ENCODE peak calls at places on chromosomes 12 and 14, in ten cellular contexts. One of them, this sample, is unnamed. For H3K4me1, the result is how much of the 10 kb centered on the place peaks cover.

GRCh38 chr14:65260786-65261185 is 151.7 kb upstream of the FUT8 start:
- DNase-seq in stomach: no peak
- DNase-seq in cardiac muscle cell: peak
- DNase-seq in ovary: no peak
- DNase-seq in uterus: no peak
- DNase-seq in heart right ventricle: no peak
- DNase-seq in pancreas: no peak
- DNase-seq in tibial artery: no peak
- DNase-seq in GM23248: peak
- DNase-seq in mesendoderm: no peak
- DNase-seq in this sample: peak

GRCh38 chr14:80055912-80056801 is 155.1 kb downstream of the DIO2 start:
- DNase-seq in stomach: peak
- DNase-seq in cardiac muscle cell: peak
- DNase-seq in ovary: no peak
- DNase-seq in uterus: no peak
- DNase-seq in heart right ventricle: no peak
- DNase-seq in pancreas: peak
- DNase-seq in tibial artery: peak
- DNase-seq in GM23248: peak
- DNase-seq in mesendoderm: peak
- DNase-seq in this sample: peak

GRCh38 chr12:52849511-52849910 is 717 bp upstream of the KRT78 start:
- DNase-seq in stomach: no peak
- DNase-seq in cardiac muscle cell: no peak
- DNase-seq in ovary: no peak
- DNase-seq in uterus: no peak
- DNase-seq in heart right ventricle: no peak
- DNase-seq in pancreas: no peak
- DNase-seq in tibial artery: no peak
- DNase-seq in GM23248: no peak
- DNase-seq in mesendoderm: no peak
- DNase-seq in this sample: no peak

GRCh38 chr12:69779928-69780327 is 41.3 kb downstream of the RAB3IP start:
- DNase-seq in stomach: no peak
- DNase-seq in cardiac muscle cell: peak
- DNase-seq in ovary: no peak
- DNase-seq in uterus: no peak
- DNase-seq in heart right ventricle: no peak
- DNase-seq in pancreas: no peak
- DNase-seq in tibial artery: no peak
- DNase-seq in GM23248: peak
- DNase-seq in mesendoderm: peak
- DNase-seq in this sample: peak

GRCh38 chr14:50083467-50084337 is 32.7 kb downstream of the VCPKMT start:
- DNase-seq in stomach: no peak
- DNase-seq in cardiac muscle cell: no peak
- DNase-seq in ovary: no peak
- DNase-seq in uterus: no peak
- DNase-seq in heart right ventricle: no peak
- DNase-seq in pancreas: no peak
- DNase-seq in tibial artery: no peak
- DNase-seq in GM23248: no peak
- DNase-seq in mesendoderm: no peak
- DNase-seq in this sample: no peak

GRCh38 chr12:64413884-64414283 is 9.7 kb downstream of the XPOT start:
- DNase-seq in stomach: no peak
- DNase-seq in cardiac muscle cell: no peak
- DNase-seq in ovary: no peak
- DNase-seq in uterus: no peak
- DNase-seq in heart right ventricle: no peak
- DNase-seq in pancreas: no peak
- DNase-seq in tibial artery: no peak
- DNase-seq in GM23248: no peak
- DNase-seq in mesendoderm: no peak
- DNase-seq in this sample: no peak

GRCh38 chr12:109999983-110000505 is 814 bp downstream of the ANKRD13A start:
- DNase-seq in stomach: peak
- DNase-seq in cardiac muscle cell: peak
- DNase-seq in ovary: peak
- DNase-seq in uterus: no peak
- DNase-seq in heart right ventricle: no peak
- DNase-seq in pancreas: no peak
- DNase-seq in tibial artery: peak
- DNase-seq in GM23248: peak
- DNase-seq in mesendoderm: peak
- DNase-seq in this sample: peak

GRCh38 chr12:91133871-91134270 is 22.6 kb upstream of the LUM start:
- DNase-seq in stomach: no peak
- DNase-seq in cardiac muscle cell: peak
- DNase-seq in ovary: no peak
- DNase-seq in uterus: no peak
- DNase-seq in heart right ventricle: no peak
- DNase-seq in pancreas: no peak
- DNase-seq in tibial artery: no peak
- DNase-seq in GM23248: peak
- DNase-seq in mesendoderm: no peak
- DNase-seq in this sample: peak

GRCh38 chr14:23629831-23630396 is 6.2 kb upstream of the DHRS2 start:
- DNase-seq in stomach: no peak
- DNase-seq in cardiac muscle cell: no peak
- DNase-seq in ovary: no peak
- DNase-seq in uterus: no peak
- DNase-seq in heart right ventricle: no peak
- DNase-seq in pancreas: no peak
- DNase-seq in tibial artery: no peak
- DNase-seq in GM23248: no peak
- DNase-seq in mesendoderm: no peak
- DNase-seq in this sample: no peak

GRCh38 chr12:104490850-104491249 is 34.1 kb downstream of the CHST11 start:
- DNase-seq in stomach: no peak
- DNase-seq in cardiac muscle cell: no peak
- DNase-seq in ovary: no peak
- DNase-seq in uterus: no peak
- DNase-seq in heart right ventricle: no peak
- DNase-seq in pancreas: no peak
- DNase-seq in tibial artery: no peak
- DNase-seq in GM23248: no peak
- DNase-seq in mesendoderm: no peak
- DNase-seq in this sample: no peak

GRCh38 chr12:117540011-117540410 is 178.6 kb upstream of the NOS1 start:
- DNase-seq in stomach: no peak
- DNase-seq in cardiac muscle cell: no peak
- DNase-seq in ovary: no peak
- DNase-seq in uterus: no peak
- DNase-seq in heart right ventricle: no peak
- DNase-seq in pancreas: no peak
- DNase-seq in tibial artery: no peak
- DNase-seq in GM23248: no peak
- DNase-seq in mesendoderm: peak
- DNase-seq in this sample: no peak

GRCh38 chr12:49823951-49824350 is 4.3 kb downstream of the NCKAP5L start:
- DNase-seq in stomach: no peak
- DNase-seq in cardiac muscle cell: no peak
- DNase-seq in ovary: no peak
- DNase-seq in uterus: no peak
- DNase-seq in heart right ventricle: no peak
- DNase-seq in pancreas: no peak
- DNase-seq in tibial artery: no peak
- DNase-seq in GM23248: no peak
- DNase-seq in mesendoderm: no peak
- DNase-seq in this sample: no peak

GRCh38 chr12:128607606-128608005 is 216.2 kb downstream of the SLC15A4 start:
- DNase-seq in stomach: no peak
- DNase-seq in cardiac muscle cell: no peak
- DNase-seq in ovary: no peak
- DNase-seq in uterus: no peak
- DNase-seq in heart right ventricle: no peak
- DNase-seq in pancreas: no peak
- DNase-seq in tibial artery: no peak
- DNase-seq in GM23248: no peak
- DNase-seq in mesendoderm: no peak
- DNase-seq in this sample: no peak

GRCh38 chr12:128603573-128604120 is 220.1 kb downstream of the SLC15A4 start:
- DNase-seq in stomach: no peak
- DNase-seq in cardiac muscle cell: no peak
- DNase-seq in ovary: no peak
- DNase-seq in uterus: no peak
- DNase-seq in heart right ventricle: no peak
- DNase-seq in pancreas: no peak
- DNase-seq in tibial artery: no peak
- DNase-seq in GM23248: no peak
- DNase-seq in mesendoderm: no peak
- DNase-seq in this sample: no peak

GRCh38 chr12:128606970-128607369 is 216.8 kb downstream of the SLC15A4 start:
- DNase-seq in stomach: no peak
- DNase-seq in cardiac muscle cell: no peak
- DNase-seq in ovary: no peak
- DNase-seq in uterus: no peak
- DNase-seq in heart right ventricle: no peak
- DNase-seq in pancreas: no peak
- DNase-seq in tibial artery: no peak
- DNase-seq in GM23248: no peak
- DNase-seq in mesendoderm: no peak
- DNase-seq in this sample: no peak

GRCh38 chr12:128606040-128606439 is 217.7 kb downstream of the SLC15A4 start:
- DNase-seq in stomach: no peak
- DNase-seq in cardiac muscle cell: no peak
- DNase-seq in ovary: no peak
- DNase-seq in uterus: no peak
- DNase-seq in heart right ventricle: no peak
- DNase-seq in pancreas: no peak
- DNase-seq in tibial artery: no peak
- DNase-seq in GM23248: no peak
- DNase-seq in mesendoderm: peak
- DNase-seq in this sample: no peak

DNA sequence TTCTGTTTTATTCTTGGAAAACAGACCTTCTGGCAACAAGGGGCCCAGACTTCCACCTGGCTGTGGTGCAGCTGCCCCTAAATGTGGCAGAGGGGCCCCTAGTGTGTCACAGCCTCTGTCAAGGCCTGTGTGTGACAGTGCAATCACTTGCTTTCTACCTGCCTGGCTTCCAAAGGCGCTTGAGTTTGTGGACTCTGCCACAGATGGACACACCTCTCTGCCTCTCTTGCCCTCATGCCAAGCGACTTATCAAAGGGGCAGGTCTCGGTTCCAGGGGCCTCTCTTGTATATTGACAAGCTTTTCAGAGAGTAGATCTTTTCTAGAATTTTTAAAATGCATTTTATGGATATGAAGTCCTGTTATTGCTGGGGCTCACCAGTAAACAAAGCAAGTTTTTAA is 217.2 kb downstream of the SLC15A4 start:
- DNase-seq in stomach: no peak
- DNase-seq in cardiac muscle cell: no peak
- DNase-seq in ovary: no peak
- DNase-seq in uterus: no peak
- DNase-seq in heart right ventricle: no peak
- DNase-seq in pancreas: no peak
- DNase-seq in tibial artery: no peak
- DNase-seq in GM23248: no peak
- DNase-seq in mesendoderm: no peak
- DNase-seq in this sample: no peak
- H3K4me1 ChIP-seq in stomach: under half
- H3K4me1 ChIP-seq in cardiac muscle cell: under half
- H3K4me1 ChIP-seq in ovary: under half
- H3K4me1 ChIP-seq in uterus: under half
- H3K4me1 ChIP-seq in heart right ventricle: under half
- H3K4me1 ChIP-seq in pancreas: under half
- H3K4me1 ChIP-seq in tibial artery: under half
- H3K4me1 ChIP-seq in GM23248: under half
- H3K4me1 ChIP-seq in mesendoderm: under half
- H3K4me1 ChIP-seq in this sample: under half

GRCh38 chr12:107247650-107248049 is 154.3 kb upstream of the CRY1 start:
- DNase-seq in stomach: no peak
- DNase-seq in cardiac muscle cell: no peak
- DNase-seq in ovary: no peak
- DNase-seq in uterus: no peak
- DNase-seq in heart right ventricle: no peak
- DNase-seq in pancreas: no peak
- DNase-seq in tibial artery: no peak
- DNase-seq in GM23248: no peak
- DNase-seq in mesendoderm: no peak
- DNase-seq in this sample: no peak
- H3K4me1 ChIP-seq in stomach: under half
- H3K4me1 ChIP-seq in cardiac muscle cell: under half
- H3K4me1 ChIP-seq in ovary: under half
- H3K4me1 ChIP-seq in uterus: under half
- H3K4me1 ChIP-seq in heart right ventricle: under half
- H3K4me1 ChIP-seq in pancreas: under half
- H3K4me1 ChIP-seq in tibial artery: under half
- H3K4me1 ChIP-seq in GM23248: under half
- H3K4me1 ChIP-seq in mesendoderm: under half
- H3K4me1 ChIP-seq in this sample: under half

GRCh38 chr12:87656311-87656710 is 372.9 kb downstream of the C12orf50 start:
- DNase-seq in stomach: no peak
- DNase-seq in cardiac muscle cell: no peak
- DNase-seq in ovary: no peak
- DNase-seq in uterus: no peak
- DNase-seq in heart right ventricle: no peak
- DNase-seq in pancreas: no peak
- DNase-seq in tibial artery: no peak
- DNase-seq in GM23248: no peak
- DNase-seq in mesendoderm: peak
- DNase-seq in this sample: no peak
- H3K4me1 ChIP-seq in stomach: under half
- H3K4me1 ChIP-seq in cardiac muscle cell: under half
- H3K4me1 ChIP-seq in ovary: under half
- H3K4me1 ChIP-seq in uterus: under half
- H3K4me1 ChIP-seq in heart right ventricle: under half
- H3K4me1 ChIP-seq in pancreas: under half
- H3K4me1 ChIP-seq in tibial artery: under half
- H3K4me1 ChIP-seq in GM23248: under half
- H3K4me1 ChIP-seq in mesendoderm: under half
- H3K4me1 ChIP-seq in this sample: under half

GRCh38 chr12:75786071-75786470 is 245.5 kb downstream of the PHLDA1 start:
- DNase-seq in stomach: no peak
- DNase-seq in cardiac muscle cell: no peak
- DNase-seq in ovary: no peak
- DNase-seq in uterus: no peak
- DNase-seq in heart right ventricle: no peak
- DNase-seq in pancreas: no peak
- DNase-seq in tibial artery: no peak
- DNase-seq in GM23248: no peak
- DNase-seq in mesendoderm: no peak
- DNase-seq in this sample: no peak
- H3K4me1 ChIP-seq in stomach: under half
- H3K4me1 ChIP-seq in cardiac muscle cell: under half
- H3K4me1 ChIP-seq in ovary: under half
- H3K4me1 ChIP-seq in uterus: under half
- H3K4me1 ChIP-seq in heart right ventricle: under half
- H3K4me1 ChIP-seq in pancreas: under half
- H3K4me1 ChIP-seq in tibial artery: under half
- H3K4me1 ChIP-seq in GM23248: under half
- H3K4me1 ChIP-seq in mesendoderm: under half
- H3K4me1 ChIP-seq in this sample: under half

GRCh38 chr12:2211119-2211518 is 158.3 kb downstream of the CACNA1C start:
- DNase-seq in stomach: no peak
- DNase-seq in cardiac muscle cell: no peak
- DNase-seq in ovary: no peak
- DNase-seq in uterus: no peak
- DNase-seq in heart right ventricle: no peak
- DNase-seq in pancreas: no peak
- DNase-seq in tibial artery: no peak
- DNase-seq in GM23248: no peak
- DNase-seq in mesendoderm: no peak
- DNase-seq in this sample: no peak
- H3K4me1 ChIP-seq in stomach: under half
- H3K4me1 ChIP-seq in cardiac muscle cell: half or more
- H3K4me1 ChIP-seq in ovary: under half
- H3K4me1 ChIP-seq in uterus: under half
- H3K4me1 ChIP-seq in heart right ventricle: half or more
- H3K4me1 ChIP-seq in pancreas: under half
- H3K4me1 ChIP-seq in tibial artery: under half
- H3K4me1 ChIP-seq in GM23248: under half
- H3K4me1 ChIP-seq in mesendoderm: under half
- H3K4me1 ChIP-seq in this sample: under half

This sample was measured in mesenchymal stem cell.